ENCODE peak calls at places on chromosomes 3 and 15, in six cellular contexts. Z is AG04450, N is Calu3, U is HFF-Myc, L is RWPE1, R is RWPE2. J is an unnamed sample.

GRCh38 chr3:49927798-49928197 is 1.8 kb downstream of the MON1A start:
- DNase-seq in R (no peak), U (no peak), Z (no peak), L (no peak), N (no peak), J (no peak)

GRCh38 chr3:146375214-146375613 is 94.1 kb downstream of the PLSCR2 start:
- DNase-seq in L (no peak), Z (peak), N (no peak), U (peak), R (no peak), J (peak)

GRCh38 chr3:198071602-198072285 is 111.7 kb downstream of the LMLN start:
- DNase-seq in U (peak), N (peak), Z (peak), R (peak), L (peak), J (peak)

GRCh38 chr15:50676799-50677483 is 9.7 kb downstream of the TRPM7 start:
- DNase-seq in L (peak), R (no peak), N (no peak), Z (no peak), U (no peak), J (no peak)

GRCh38 chr3:17157713-17158112 is 273.0 kb downstream of the PLCL2 start:
- DNase-seq in R (no peak), Z (no peak), L (no peak), U (no peak), N (peak), J (no peak)

GRCh38 chr3:120438971-120439370 is 11.8 kb downstream of the FSTL1 start:
- DNase-seq in N (no peak), Z (peak), L (no peak), U (no peak), R (no peak), J (no peak)

GRCh38 chr15:77633913-77634265 is 1.2 kb upstream of the LINGO1 start:
- DNase-seq in R (no peak), Z (no peak), U (no peak), N (no peak), L (no peak), J (no peak)

GRCh38 chr15:62958528-62958927 is 84.0 kb upstream of the TPM1 start:
- DNase-seq in N (no peak), L (no peak), U (no peak), Z (no peak), R (no peak), J (no peak)

GRCh38 chr3:32292085-32292796 is 53.8 kb downstream of the CMTM8 start:
- DNase-seq in R (no peak), N (no peak), U (no peak), Z (no peak), L (no peak), J (no peak)

GRCh38 chr15:98866503-98866902 is 141.1 kb downstream of the PGPEP1L start:
- DNase-seq in Z (no peak), L (no peak), N (no peak), U (no peak), R (no peak), J (no peak)

GRCh38 chr3:179706233-179706632 is 53.4 kb downstream of the USP13 start:
- DNase-seq in U (no peak), Z (no peak), R (no peak), L (no peak), N (no peak), J (no peak)

GRCh38 chr15:72117448-72117697 is 577 bp downstream of the MYO9A start:
- DNase-seq in L (peak), N (peak), R (peak), U (no peak), Z (peak), J (peak)

GRCh38 chr15:39578851-39579486 is 1.9 kb upstream of the THBS1 start:
- DNase-seq in U (no peak), Z (no peak), R (no peak), N (no peak), L (no peak), J (no peak)

GRCh38 chr3:46468758-46469600 is 4.3 kb upstream of the LTF start:
- DNase-seq in L (no peak), R (no peak), N (no peak), U (no peak), Z (no peak), J (no peak)

GRCh38 chr3:106004137-106004600 is 135.4 kb upstream of the CBLB start:
- DNase-seq in N (no peak), U (no peak), L (no peak), Z (peak), R (no peak), J (peak)

GRCh38 chr3:152447509-152447908 is 178.8 kb downstream of the MBNL1 start:
- DNase-seq in U (no peak), Z (no peak), R (no peak), L (no peak), N (no peak), J (no peak)

GRCh38 chr3:158508481-158508880 is 62.5 kb upstream of the MLF1 start:
- DNase-seq in L (no peak), U (no peak), R (no peak), N (no peak), Z (peak), J (no peak)

GRCh38 chr3:52238193-52238760 is 681 bp downstream of the TWF2 start:
- DNase-seq in U (no peak), L (no peak), N (no peak), Z (no peak), R (no peak), J (no peak)

GRCh38 chr15:33068531-33068990 is 126.0 kb downstream of the FMN1 start:
- DNase-seq in R (peak), Z (no peak), L (peak), U (peak), N (peak), J (no peak)

GRCh38 chr3:156626104-156626503 is 48.3 kb upstream of the TIPARP start:
- DNase-seq in Z (no peak), U (no peak), N (peak), R (peak), L (peak), J (no peak)

GRCh38 chr3:70224337-70224736 is 88.1 kb downstream of the MDFIC2 start:
- DNase-seq in R (no peak), L (no peak), U (no peak), Z (no peak), N (no peak), J (no peak)
- TF ChIP-seq CTCF in R (no peak), L (no peak), U (no peak), Z (no peak), N (no peak), J (no peak)

GRCh38 chr15:52336530-52336929 is 40.9 kb upstream of the MYO5C start:
- DNase-seq in N (no peak), U (no peak), L (no peak), R (no peak), Z (no peak), J (no peak)
- TF ChIP-seq CTCF in N (no peak), U (no peak), L (no peak), R (peak), Z (no peak), J (no peak)

GRCh38 chr15:25946241-25946786 is 83.2 kb upstream of the ATP10A start:
- DNase-seq in N (no peak), R (no peak), L (no peak), U (no peak), Z (no peak), J (no peak)

GRCh38 chr15:25943831-25944230 is 80.7 kb upstream of the ATP10A start:
- DNase-seq in Z (no peak), N (no peak), L (no peak), R (no peak), U (no peak), J (no peak)

GRCh38 chr15:25950014-25950413 is 86.9 kb upstream of the ATP10A start:
- DNase-seq in R (no peak), U (no peak), N (no peak), Z (no peak), L (no peak), J (no peak)

GRCh38 chr15:25944386-25944785 is 81.3 kb upstream of the ATP10A start:
- DNase-seq in Z (no peak), L (no peak), N (no peak), R (no peak), U (no peak), J (no peak)

GRCh38 chr15:25947336-25948080 is 84.4 kb upstream of the ATP10A start:
- DNase-seq in R (no peak), U (no peak), N (peak), L (no peak), Z (no peak), J (no peak)
- TF ChIP-seq CTCF in R (peak), U (no peak), N (no peak), L (no peak), Z (no peak), J (no peak)

GRCh38 chr3:45207471-45207870 is 18.6 kb downstream of the TMEM158 start:
- DNase-seq in N (no peak), Z (no peak), L (no peak), R (no peak), U (no peak), J (no peak)
- TF ChIP-seq CTCF in N (no peak), Z (no peak), L (no peak), R (no peak), U (no peak), J (no peak)

DNA sequence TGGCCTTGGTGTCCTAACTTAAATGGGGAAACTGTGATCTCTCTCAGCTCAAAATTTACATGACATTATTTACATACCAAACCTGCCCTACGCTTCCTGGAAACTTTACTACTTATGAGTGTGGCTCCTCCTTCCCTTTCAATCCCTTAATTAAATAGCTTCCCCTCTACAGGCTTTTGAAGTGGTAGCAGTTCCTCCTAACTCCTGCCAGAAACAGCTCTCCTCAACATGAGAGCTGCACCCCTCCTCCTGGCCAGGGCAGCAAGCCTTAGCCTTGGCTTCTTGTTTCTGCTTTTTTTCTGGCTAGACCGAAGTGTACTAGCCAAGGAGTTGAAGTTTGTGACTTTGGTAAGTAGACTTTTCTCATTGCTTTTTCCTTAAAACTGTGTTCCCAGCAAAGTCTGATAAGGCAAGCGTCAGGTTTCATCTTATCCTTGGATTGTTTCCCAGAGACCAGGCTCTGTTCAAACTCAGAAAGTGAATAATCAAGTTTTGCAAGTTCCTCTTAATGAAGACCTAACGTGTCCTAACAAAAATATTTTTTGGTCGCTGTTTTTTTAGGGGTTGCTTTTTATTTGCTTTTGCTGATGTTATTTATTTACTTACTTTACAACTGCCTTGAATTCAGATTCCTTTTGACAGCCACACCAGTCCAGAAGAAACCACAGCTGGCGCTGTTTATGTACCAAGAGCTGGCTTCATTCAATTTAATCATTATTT is at the start of gene ACP3:
- DNase-seq in R (no peak), N (peak), U (peak), L (peak), Z (peak), J (peak)
- TF ChIP-seq CTCF in R (no peak), N (no peak), U (no peak), L (no peak), Z (no peak), J (no peak)